ENCODE peak calls at places on chromosomes 1 and 21, in six cellular contexts. One of them, this sample, is unnamed.
A peak's percentile ranks its signal among the peaks of the same experiment; 100 is the strongest.

GRCh38 chr1:93692983-93693591 is 11.4 kb upstream of the BCAR3 start:
- DNase-seq in SK-N-SH: no peak
- DNase-seq in kidney: no peak
- DNase-seq in endothelial cell: no peak
- DNase-seq in GM23338: no peak
- DNase-seq in kidney epithelial cell: peak; percentile 88
- DNase-seq in this sample: peak; percentile 90

GRCh38 chr1:49351744-49352143 is 575.1 kb upstream of the BEND5 start:
- DNase-seq in kidney: no peak
- DNase-seq in SK-N-SH: no peak
- DNase-seq in endothelial cell: no peak
- DNase-seq in GM23338: peak; percentile 1
- DNase-seq in kidney epithelial cell: no peak
- DNase-seq in this sample: peak; percentile 16

GRCh38 chr1:2213576-2214505 is 14.3 kb upstream of the SKI start:
- DNase-seq in GM23338: no peak
- DNase-seq in SK-N-SH: no peak
- DNase-seq in endothelial cell: no peak
- DNase-seq in kidney epithelial cell: no peak
- DNase-seq in kidney: peak; percentile 93
- DNase-seq in this sample: peak; percentile 82

GRCh38 chr1:119946724-119947123 is 50.4 kb upstream of the ADAM30 start:
- DNase-seq in SK-N-SH: no peak
- DNase-seq in kidney epithelial cell: no peak
- DNase-seq in kidney: no peak
- DNase-seq in endothelial cell: no peak
- DNase-seq in GM23338: no peak
- DNase-seq in this sample: no peak

GRCh38 chr1:235307158-235308124 is 20.5 kb downstream of the ARID4B start:
- DNase-seq in SK-N-SH: no peak
- DNase-seq in kidney: no peak
- DNase-seq in kidney epithelial cell: no peak
- DNase-seq in GM23338: no peak
- DNase-seq in endothelial cell: no peak
- DNase-seq in this sample: peak; percentile 76

GRCh38 chr1:23559985-23560755 is 869 bp upstream of the ID3 start:
- DNase-seq in endothelial cell: no peak
- DNase-seq in SK-N-SH: peak; percentile 41
- DNase-seq in kidney epithelial cell: no peak
- DNase-seq in kidney: no peak
- DNase-seq in GM23338: peak; percentile 41
- DNase-seq in this sample: peak; percentile 59

GRCh38 chr1:36835696-36836095 is 198.6 kb downstream of the GRIK3 start:
- DNase-seq in kidney epithelial cell: no peak
- DNase-seq in endothelial cell: no peak
- DNase-seq in GM23338: no peak
- DNase-seq in kidney: peak; percentile 43
- DNase-seq in SK-N-SH: no peak
- DNase-seq in this sample: no peak

GRCh38 chr1:165075725-165076370 is 280.7 kb downstream of the LMX1A start:
- DNase-seq in kidney: no peak
- DNase-seq in SK-N-SH: peak; percentile 50
- DNase-seq in GM23338: peak; percentile 77
- DNase-seq in endothelial cell: peak; percentile 51
- DNase-seq in kidney epithelial cell: no peak
- DNase-seq in this sample: peak; percentile 41

GRCh38 chr1:10667815-10668214 is 128.6 kb downstream of the CASZ1 start:
- DNase-seq in endothelial cell: no peak
- DNase-seq in kidney epithelial cell: no peak
- DNase-seq in kidney: no peak
- DNase-seq in GM23338: peak; percentile 48
- DNase-seq in SK-N-SH: peak; percentile 84
- DNase-seq in this sample: no peak

DNA sequence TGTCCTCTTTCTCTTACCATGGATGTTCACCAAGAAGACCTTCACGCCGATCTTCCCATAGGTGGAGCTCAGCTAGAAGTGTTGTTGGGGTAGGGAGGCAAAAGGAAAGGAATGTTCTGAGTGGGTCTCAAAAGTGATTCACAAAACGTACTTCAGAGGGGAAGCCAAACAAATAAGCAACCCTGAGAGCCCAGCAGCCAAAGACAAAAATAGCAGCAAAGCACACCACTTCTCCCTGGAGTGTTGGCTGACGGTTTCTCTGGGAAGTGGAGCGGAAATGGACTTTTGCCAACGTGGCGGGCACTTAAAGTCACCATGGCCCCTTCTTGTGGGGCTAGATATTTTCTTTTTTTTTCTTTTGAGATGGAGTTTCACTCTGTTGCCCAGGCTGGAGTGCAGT is 23.1 kb downstream of the SLC26A9 start:
- DNase-seq in GM23338: no peak
- DNase-seq in endothelial cell: no peak
- DNase-seq in SK-N-SH: no peak
- DNase-seq in kidney epithelial cell: no peak
- DNase-seq in kidney: peak; percentile 56
- DNase-seq in this sample: peak; percentile 88
- TF ChIP-seq CTCF in GM23338: no peak
- TF ChIP-seq CTCF in endothelial cell: no peak
- TF ChIP-seq CTCF in SK-N-SH: no peak
- TF ChIP-seq CTCF in kidney epithelial cell: no peak
- TF ChIP-seq CTCF in kidney: no peak
- TF ChIP-seq CTCF in this sample: no peak

DNA sequence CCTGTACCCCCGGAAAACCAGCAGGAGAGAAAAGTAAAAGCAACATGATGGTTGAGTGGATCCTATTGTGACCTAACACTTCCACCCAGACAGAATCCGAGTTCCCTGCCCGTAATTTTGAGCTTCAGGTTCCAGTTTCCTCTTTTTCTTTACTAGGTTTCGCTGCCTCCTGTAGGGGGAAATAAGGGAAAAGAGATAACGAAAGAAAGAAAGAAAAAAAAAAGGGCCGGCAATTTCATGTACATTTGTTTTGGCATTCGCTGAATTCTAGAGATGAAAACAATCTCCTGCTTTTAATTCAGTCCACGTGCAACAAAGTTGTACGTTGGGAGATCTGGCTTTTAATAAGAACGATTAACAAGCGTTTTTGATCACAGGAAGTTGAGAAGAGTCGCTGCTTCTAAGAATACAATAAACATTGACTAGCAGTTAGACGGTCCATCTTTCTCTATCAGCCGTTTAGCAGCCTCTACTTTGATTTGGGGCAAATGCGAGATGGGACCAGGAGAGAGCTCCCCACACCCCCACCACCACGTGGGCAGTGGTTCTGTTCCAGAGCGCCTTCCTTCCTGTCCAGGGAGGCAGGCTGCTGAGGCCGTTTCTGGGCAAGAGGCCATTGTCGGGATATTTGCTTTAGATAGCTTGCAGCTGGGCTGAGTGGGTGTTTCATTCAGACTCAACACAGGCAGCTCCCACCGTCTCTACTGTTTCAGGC is 155.9 kb upstream of the RUNX1 start:
- DNase-seq in SK-N-SH: no peak
- DNase-seq in kidney epithelial cell: no peak
- DNase-seq in GM23338: peak; percentile 40
- DNase-seq in endothelial cell: peak; percentile 7
- DNase-seq in kidney: peak; percentile 90
- DNase-seq in this sample: peak; percentile 95
- TF ChIP-seq CTCF in SK-N-SH: no peak
- TF ChIP-seq CTCF in kidney epithelial cell: no peak
- TF ChIP-seq CTCF in GM23338: peak; percentile 44
- TF ChIP-seq CTCF in endothelial cell: no peak
- TF ChIP-seq CTCF in kidney: no peak
- TF ChIP-seq CTCF in this sample: peak; percentile 16

GRCh38 chr1:178396789-178397188 is 100.0 kb downstream of the CLEC20A start:
- DNase-seq in GM23338: no peak
- DNase-seq in endothelial cell: no peak
- DNase-seq in kidney: no peak
- DNase-seq in kidney epithelial cell: no peak
- DNase-seq in SK-N-SH: no peak
- DNase-seq in this sample: no peak
- TF ChIP-seq CTCF in GM23338: no peak
- TF ChIP-seq CTCF in endothelial cell: peak; percentile 40
- TF ChIP-seq CTCF in kidney: no peak
- TF ChIP-seq CTCF in kidney epithelial cell: no peak
- TF ChIP-seq CTCF in SK-N-SH: peak; percentile 24
- TF ChIP-seq CTCF in this sample: no peak

GRCh38 chr1:110474444-110474843 is 23.5 kb downstream of the PROK1 start:
- DNase-seq in GM23338: no peak
- DNase-seq in endothelial cell: no peak
- DNase-seq in SK-N-SH: no peak
- DNase-seq in kidney epithelial cell: no peak
- DNase-seq in kidney: no peak
- DNase-seq in this sample: no peak

GRCh38 chr1:110472546-110472945 is 21.6 kb downstream of the PROK1 start:
- DNase-seq in SK-N-SH: no peak
- DNase-seq in kidney: peak; percentile 53
- DNase-seq in kidney epithelial cell: no peak
- DNase-seq in endothelial cell: no peak
- DNase-seq in GM23338: no peak
- DNase-seq in this sample: no peak

GRCh38 chr1:110475358-110476027 is 24.5 kb downstream of the PROK1 start:
- DNase-seq in kidney epithelial cell: no peak
- DNase-seq in GM23338: no peak
- DNase-seq in SK-N-SH: no peak
- DNase-seq in kidney: peak; percentile 12
- DNase-seq in endothelial cell: no peak
- DNase-seq in this sample: no peak

GRCh38 chr1:110466646-110467280 is 15.8 kb downstream of the PROK1 start:
- DNase-seq in SK-N-SH: no peak
- DNase-seq in kidney epithelial cell: no peak
- DNase-seq in kidney: peak; percentile 16
- DNase-seq in endothelial cell: no peak
- DNase-seq in GM23338: no peak
- DNase-seq in this sample: no peak

GRCh38 chr1:110471131-110471530 is 20.2 kb downstream of the PROK1 start:
- DNase-seq in kidney: no peak
- DNase-seq in kidney epithelial cell: no peak
- DNase-seq in endothelial cell: no peak
- DNase-seq in GM23338: no peak
- DNase-seq in SK-N-SH: no peak
- DNase-seq in this sample: no peak
- TF ChIP-seq CTCF in kidney: no peak
- TF ChIP-seq CTCF in kidney epithelial cell: no peak
- TF ChIP-seq CTCF in endothelial cell: no peak
- TF ChIP-seq CTCF in GM23338: no peak
- TF ChIP-seq CTCF in SK-N-SH: no peak
- TF ChIP-seq CTCF in this sample: peak; percentile 3

GRCh38 chr21:19507682-19508260 is 1104.2 kb upstream of the TMPRSS15 start:
- DNase-seq in kidney: no peak
- DNase-seq in endothelial cell: no peak
- DNase-seq in kidney epithelial cell: no peak
- DNase-seq in SK-N-SH: peak; percentile 20
- DNase-seq in GM23338: peak; percentile 65
- DNase-seq in this sample: peak; percentile 1
- TF ChIP-seq CTCF in kidney: no peak
- TF ChIP-seq CTCF in endothelial cell: peak; percentile 83
- TF ChIP-seq CTCF in kidney epithelial cell: peak; percentile 42
- TF ChIP-seq CTCF in SK-N-SH: peak; percentile 34
- TF ChIP-seq CTCF in GM23338: peak; percentile 76
- TF ChIP-seq CTCF in this sample: peak; percentile 8

GRCh38 chr1:56973898-56974752 is 8.3 kb upstream of the C8B start:
- DNase-seq in kidney: no peak
- DNase-seq in GM23338: no peak
- DNase-seq in SK-N-SH: no peak
- DNase-seq in kidney epithelial cell: no peak
- DNase-seq in endothelial cell: no peak
- DNase-seq in this sample: no peak

GRCh38 chr1:56972971-56973370 is 7.2 kb upstream of the C8B start:
- DNase-seq in kidney: no peak
- DNase-seq in kidney epithelial cell: no peak
- DNase-seq in endothelial cell: no peak
- DNase-seq in SK-N-SH: no peak
- DNase-seq in GM23338: no peak
- DNase-seq in this sample: peak; percentile 76

GRCh38 chr1:56978819-56979218 is 13.0 kb upstream of the C8B start:
- DNase-seq in SK-N-SH: no peak
- DNase-seq in endothelial cell: no peak
- DNase-seq in GM23338: peak; percentile 29
- DNase-seq in kidney epithelial cell: no peak
- DNase-seq in kidney: no peak
- DNase-seq in this sample: no peak

GRCh38 chr1:56975446-56975845 is 9.6 kb upstream of the C8B start:
- DNase-seq in kidney: no peak
- DNase-seq in SK-N-SH: no peak
- DNase-seq in kidney epithelial cell: no peak
- DNase-seq in endothelial cell: no peak
- DNase-seq in GM23338: no peak
- DNase-seq in this sample: no peak

GRCh38 chr1:56977910-56978309 is 12.1 kb upstream of the C8B start:
- DNase-seq in SK-N-SH: no peak
- DNase-seq in GM23338: no peak
- DNase-seq in kidney: no peak
- DNase-seq in endothelial cell: no peak
- DNase-seq in kidney epithelial cell: no peak
- DNase-seq in this sample: no peak
- TF ChIP-seq CTCF in SK-N-SH: no peak
- TF ChIP-seq CTCF in GM23338: no peak
- TF ChIP-seq CTCF in kidney: no peak
- TF ChIP-seq CTCF in endothelial cell: no peak
- TF ChIP-seq CTCF in kidney epithelial cell: no peak
- TF ChIP-seq CTCF in this sample: peak; percentile 25

This sample was measured in fibroblast of mammary gland.